ENCODE peak calls at places on chromosomes 2 and 18, in ten cellular contexts. K is astrocyte, F is heart right ventricle, Y is fibroblast of mammary gland, J is AG04449, W is OCI-LY7, B is mammary epithelial cell, T is A549, M is K562, Z is cardiac fibroblast. D is an unnamed sample.

GRCh38 chr2:58427572-58428285 is 186.6 kb upstream of the FANCL start:
- DNase-seq in Y (peak; percentile 32), J (no peak), B (peak; percentile 18), F (no peak), T (no peak), K (peak; percentile 45), Z (peak; percentile 28), W (no peak), M (no peak), D (peak; percentile 16)

GRCh38 chr2:45836316-45836715 is 184.8 kb downstream of the PRKCE start:
- DNase-seq in J (no peak), T (no peak), K (no peak), M (no peak), W (peak; percentile 72), B (no peak), Y (no peak), Z (no peak), F (no peak), D (no peak)

GRCh38 chr18:78563110-78563509 is 416.5 kb upstream of the SALL3 start:
- DNase-seq in Z (no peak), M (no peak), W (no peak), B (no peak), F (no peak), T (no peak), Y (no peak), J (no peak), K (no peak), D (no peak)

GRCh38 chr2:147331790-147332419 is 512.9 kb upstream of the ACVR2A start:
- DNase-seq in F (no peak), K (peak; percentile 14), B (peak; percentile 42), Y (peak; percentile 64), Z (peak; percentile 30), M (no peak), T (no peak), W (peak; percentile 47), J (no peak), D (peak; percentile 24)

GRCh38 chr18:47595816-47596501 is 334.5 kb downstream of the SMAD2 start:
- DNase-seq in W (peak; percentile 1), J (no peak), B (no peak), Y (peak; percentile 7), K (no peak), M (peak; percentile 53), F (no peak), Z (no peak), T (peak; percentile 13), D (no peak)

GRCh38 chr2:223725494-223725893 is 111.9 kb downstream of the AP1S3 start:
- DNase-seq in M (peak; percentile 43), B (peak; percentile 94), Y (peak; percentile 99), Z (peak; percentile 97), J (peak; percentile 89), F (peak; percentile 53), K (peak; percentile 98), T (peak; percentile 93), W (no peak), D (peak; percentile 91)

GRCh38 chr2:8259106-8259840 is 422.6 kb upstream of the ID2 start:
- DNase-seq in K (no peak), M (no peak), F (no peak), T (no peak), Y (no peak), Z (no peak), J (no peak), W (no peak), B (no peak), D (no peak)

GRCh38 chr2:192655916-192656315 is 461.2 kb upstream of the TMEFF2 start:
- DNase-seq in M (no peak), B (no peak), Z (no peak), J (no peak), T (no peak), F (no peak), K (no peak), W (no peak), Y (no peak), D (no peak)

GRCh38 chr18:59454909-59455727 is 96.1 kb upstream of the LMAN1 start:
- DNase-seq in T (no peak), K (no peak), Y (no peak), B (no peak), J (no peak), W (no peak), Z (no peak), M (no peak), F (peak; percentile 52), D (no peak)

DNA sequence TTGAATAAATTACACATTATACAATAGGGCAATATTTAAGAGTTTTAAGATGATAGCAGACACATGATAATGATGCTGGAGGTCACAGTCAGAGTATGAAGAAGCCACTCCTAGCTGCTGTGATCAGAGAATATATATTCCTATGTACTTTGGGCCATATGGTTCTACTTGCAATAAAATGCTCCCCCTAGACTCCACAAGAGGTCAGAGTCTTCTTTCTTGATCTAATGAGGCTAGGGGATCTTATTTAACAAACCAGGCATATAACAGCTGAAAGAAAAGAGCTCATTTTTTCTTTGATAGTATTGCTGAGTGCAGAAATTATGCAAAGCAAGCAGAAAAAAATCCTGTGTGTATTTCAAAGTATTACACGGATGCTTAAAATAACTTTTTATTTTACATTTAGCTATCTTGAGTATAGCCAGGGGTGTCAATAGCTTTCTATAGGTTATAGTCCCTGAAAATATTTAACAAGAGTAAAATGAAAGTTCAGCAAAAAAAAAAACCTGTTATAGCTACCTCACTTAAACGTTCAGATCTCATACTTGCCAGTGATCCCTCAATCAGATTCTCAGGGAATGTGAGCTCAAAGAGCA is 748.7 kb upstream of the CHAC2 start:
- DNase-seq in F (no peak), K (no peak), M (no peak), Y (peak; percentile 20), T (peak; percentile 6), W (no peak), J (no peak), Z (peak; percentile 7), B (no peak), D (no peak)
- TF ChIP-seq CTCF in F (no peak), K (peak; percentile 23), M (no peak), Y (peak; percentile 24), T (peak; percentile 20), W (peak; percentile 33), J (peak; percentile 9), Z (peak; percentile 11), B (peak; percentile 6), D (peak; percentile 14)

GRCh38 chr2:144307711-144308110 is 212.2 kb downstream of the ZEB2 start:
- DNase-seq in B (no peak), K (no peak), J (no peak), F (no peak), T (no peak), W (no peak), M (no peak), Y (no peak), Z (no peak), D (no peak)

GRCh38 chr2:144300632-144301031 is 219.3 kb downstream of the ZEB2 start:
- DNase-seq in W (no peak), F (no peak), T (no peak), Y (no peak), M (no peak), Z (no peak), K (no peak), J (no peak), B (no peak), D (no peak)

GRCh38 chr2:144304127-144304665 is 215.7 kb downstream of the ZEB2 start:
- DNase-seq in M (no peak), Z (no peak), F (no peak), Y (no peak), B (no peak), K (no peak), W (no peak), J (no peak), T (no peak), D (no peak)
- H3K4me3 ChIP-seq in M (no peak overlapping the region), Z (no peak overlapping the region), F (no peak overlapping the region), Y (no peak overlapping the region), B (no peak overlapping the region), K (no peak overlapping the region), W (no peak overlapping the region), J (no peak overlapping the region), T (no peak overlapping the region), D (no peak overlapping the region)

GRCh38 chr2:127697482-127698180 is 3.7 kb upstream of the SFT2D3 start:
- DNase-seq in B (no peak), Y (no peak), F (no peak), K (no peak), W (no peak), M (no peak), J (no peak), Z (no peak), T (no peak), D (no peak)

GRCh38 chr2:127698553-127699355 is 2.5 kb upstream of the SFT2D3 start:
- DNase-seq in K (no peak), J (no peak), W (no peak), Y (no peak), Z (no peak), T (no peak), M (no peak), B (no peak), F (no peak), D (no peak)

GRCh38 chr2:127700527-127701192 is 637 bp upstream of the SFT2D3 start:
- DNase-seq in J (no peak), Z (no peak), M (peak; percentile 93), K (no peak), Y (no peak), B (no peak), W (peak; percentile 79), F (peak; percentile 62), T (peak; percentile 91), D (no peak)

GRCh38 chr2:127694986-127695385 is 6.3 kb upstream of the SFT2D3 start:
- DNase-seq in T (no peak), F (no peak), W (no peak), M (no peak), B (no peak), Z (peak; percentile 56), K (no peak), J (no peak), Y (peak; percentile 43), D (no peak)

DNA sequence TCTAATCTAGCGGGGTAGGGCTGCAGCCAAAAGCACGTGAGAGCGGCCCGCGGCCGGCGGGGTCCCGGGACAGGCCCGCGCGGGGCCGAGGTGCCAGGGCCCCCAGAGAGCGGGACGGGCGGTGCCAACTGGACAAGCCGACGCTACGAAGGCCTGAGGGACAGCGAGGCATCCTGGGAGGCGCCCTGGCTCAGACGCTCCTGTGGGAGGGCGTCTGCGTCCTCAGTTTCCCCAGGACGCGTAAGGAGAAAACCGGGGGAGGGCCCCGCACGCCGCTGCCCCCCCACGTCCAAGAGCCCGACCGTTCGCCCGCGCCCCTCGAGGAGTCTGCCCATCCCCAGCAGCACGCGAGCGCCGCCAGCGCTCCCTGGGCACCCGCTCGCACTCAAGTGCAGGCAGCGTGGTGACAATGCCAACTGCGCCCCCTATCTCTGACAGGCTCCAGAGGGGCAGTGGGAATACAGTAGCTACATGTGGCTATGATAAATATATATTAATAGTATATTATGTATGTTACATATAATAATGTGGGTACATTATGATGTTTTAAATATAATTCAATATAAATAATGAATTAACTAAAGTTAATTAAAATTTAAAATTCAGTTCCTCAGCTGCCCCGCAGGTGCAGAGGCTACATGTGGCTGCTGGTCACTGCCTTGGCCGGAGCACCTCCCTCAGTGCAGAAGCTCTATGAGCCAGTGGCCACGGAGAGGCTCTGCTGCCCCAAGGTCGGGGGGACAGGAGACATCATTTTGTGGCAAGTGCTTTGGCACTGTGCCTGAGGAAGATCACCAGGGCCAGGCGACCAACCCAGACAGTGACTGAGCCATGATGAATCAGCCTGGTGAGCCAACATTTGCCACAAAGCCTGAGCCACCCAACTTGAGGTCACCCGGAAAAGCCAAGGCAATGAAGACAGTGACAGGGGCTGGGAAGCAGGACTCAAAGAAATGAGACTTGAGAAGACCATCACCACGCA is 5.5 kb upstream of the SFT2D3 start:
- DNase-seq in T (peak; percentile 69), K (peak; percentile 39), Z (peak; percentile 54), W (no peak), Y (peak; percentile 38), B (peak; percentile 30), M (no peak), F (peak; percentile 75), J (no peak), D (peak; percentile 53)
- TF ChIP-seq CTCF in T (peak; percentile 88), K (no peak), Z (peak; percentile 41), W (peak; percentile 24), Y (peak; percentile 31), B (no peak), M (no peak), F (peak; percentile 43), J (peak; percentile 42), D (peak; percentile 56)

GRCh38 chr2:235157746-235158482 is 206.1 kb downstream of the SH3BP4 start:
- DNase-seq in T (no peak), F (no peak), J (no peak), Z (no peak), Y (no peak), W (no peak), M (no peak), K (no peak), B (no peak), D (no peak)
- H3K4me3 ChIP-seq in T (no peak overlapping the region), F (no peak overlapping the region), J (no peak overlapping the region), Z (no peak overlapping the region), Y (no peak overlapping the region), W (no peak overlapping the region), M (no peak overlapping the region), K (no peak overlapping the region), B (no peak overlapping the region), D (no peak overlapping the region)